ENCODE peak calls at places on chromosomes 16 and 17, in four cellular contexts. One of them, this sample, is unnamed.

GRCh38 chr16:240559-240958 is 5.9 kb downstream of the FAM234A start:
- DNase-seq in right cardiac atrium: no peak
- DNase-seq in PC-9: no peak
- DNase-seq in NCI-H774: no peak
- DNase-seq in this sample: no peak

GRCh38 chr17:9228408-9229159 is 207.3 kb downstream of the NTN1 start:
- DNase-seq in PC-9: no peak
- DNase-seq in NCI-H774: no peak
- DNase-seq in right cardiac atrium: no peak
- DNase-seq in this sample: no peak

GRCh38 chr17:73902416-73903181 is 258.4 kb upstream of the SDK2 start:
- DNase-seq in PC-9: no peak
- DNase-seq in right cardiac atrium: no peak
- DNase-seq in NCI-H774: peak
- DNase-seq in this sample: no peak

GRCh38 chr16:84617068-84617630 is 729 bp downstream of the COTL1 start:
- DNase-seq in PC-9: no peak
- DNase-seq in right cardiac atrium: no peak
- DNase-seq in NCI-H774: no peak
- DNase-seq in this sample: no peak

GRCh38 chr17:34673516-34673915 is 94.1 kb downstream of the TMEM132E start:
- DNase-seq in PC-9: no peak
- DNase-seq in right cardiac atrium: no peak
- DNase-seq in NCI-H774: no peak
- DNase-seq in this sample: no peak

GRCh38 chr16:4159726-4160125 is 43.5 kb upstream of the ADCY9 start:
- DNase-seq in NCI-H774: no peak
- DNase-seq in right cardiac atrium: no peak
- DNase-seq in PC-9: no peak
- DNase-seq in this sample: no peak

GRCh38 chr17:35930211-35931065 is at the start of gene RDM1:
- DNase-seq in NCI-H774: peak
- DNase-seq in right cardiac atrium: peak
- DNase-seq in PC-9: peak
- DNase-seq in this sample: peak

GRCh38 chr17:79989106-79989835 is 46.4 kb downstream of the TBC1D16 start:
- DNase-seq in NCI-H774: no peak
- DNase-seq in right cardiac atrium: no peak
- DNase-seq in PC-9: no peak
- DNase-seq in this sample: no peak

GRCh38 chr17:47257651-47258339 is 4.2 kb downstream of the ITGB3 start:
- DNase-seq in right cardiac atrium: no peak
- DNase-seq in NCI-H774: no peak
- DNase-seq in PC-9: no peak
- DNase-seq in this sample: no peak

GRCh38 chr17:58446086-58446485 is 28.8 kb upstream of the RNF43 start:
- DNase-seq in right cardiac atrium: no peak
- DNase-seq in PC-9: no peak
- DNase-seq in NCI-H774: no peak
- DNase-seq in this sample: no peak

GRCh38 chr16:19879241-19879792 is 5.3 kb downstream of the GPRC5B start:
- DNase-seq in NCI-H774: peak
- DNase-seq in right cardiac atrium: no peak
- DNase-seq in PC-9: no peak
- DNase-seq in this sample: peak

GRCh38 chr17:2828396-2829038 is 32.3 kb downstream of the RAP1GAP2 start:
- DNase-seq in right cardiac atrium: peak
- DNase-seq in NCI-H774: peak
- DNase-seq in PC-9: no peak
- DNase-seq in this sample: no peak